ENCODE peak calls at places on chromosomes 2 and 18, in seven cellular contexts. A, S, J, Y, U, C and V are unnamed samples.

GRCh38 chr2:188884051-188884450 is 90.1 kb upstream of the COL3A1 start:
- DNase-seq in A (peak), S (peak), J (peak), Y (no peak), U (no peak), C (no peak), V (no peak)

GRCh38 chr2:44459754-44460153 is 98.0 kb downstream of the CAMKMT start:
- DNase-seq in A (no peak), S (no peak), J (no peak), Y (no peak), U (no peak), C (no peak), V (no peak)

GRCh38 chr18:28065031-28065792 is 111.7 kb downstream of the CDH2 start:
- DNase-seq in A (peak), S (peak), J (peak), Y (no peak), U (no peak), C (no peak), V (no peak)

GRCh38 chr2:102357975-102358374 is 2.4 kb downstream of the IL18R1 start:
- DNase-seq in A (no peak), S (no peak), J (no peak), Y (no peak), U (no peak), C (no peak), V (no peak)

GRCh38 chr2:231222318-231223000 is 24.0 kb downstream of the ARMC9 start:
- DNase-seq in A (no peak), S (no peak), J (peak), Y (no peak), U (no peak), C (no peak), V (no peak)

GRCh38 chr2:157789161-157789720 is 86.9 kb downstream of the ACVR1 start:
- DNase-seq in A (no peak), S (no peak), J (peak), Y (no peak), U (no peak), C (peak), V (no peak)

GRCh38 chr2:197261808-197262226 is 48.8 kb downstream of the ANKRD44 start:
- DNase-seq in A (no peak), S (no peak), J (no peak), Y (no peak), U (no peak), C (no peak), V (peak)

GRCh38 chr2:67689186-67689585 is 292.1 kb downstream of the ETAA1 start:
- DNase-seq in A (no peak), S (no peak), J (no peak), Y (no peak), U (no peak), C (no peak), V (no peak)

GRCh38 chr2:158600155-158600802 is 143.5 kb downstream of the PKP4 start:
- DNase-seq in A (peak), S (peak), J (peak), Y (peak), U (peak), C (peak), V (peak)

GRCh38 chr2:49175831-49176230 is 21.5 kb upstream of the FSHR start:
- DNase-seq in A (no peak), S (no peak), J (no peak), Y (no peak), U (no peak), C (no peak), V (no peak)

DNA sequence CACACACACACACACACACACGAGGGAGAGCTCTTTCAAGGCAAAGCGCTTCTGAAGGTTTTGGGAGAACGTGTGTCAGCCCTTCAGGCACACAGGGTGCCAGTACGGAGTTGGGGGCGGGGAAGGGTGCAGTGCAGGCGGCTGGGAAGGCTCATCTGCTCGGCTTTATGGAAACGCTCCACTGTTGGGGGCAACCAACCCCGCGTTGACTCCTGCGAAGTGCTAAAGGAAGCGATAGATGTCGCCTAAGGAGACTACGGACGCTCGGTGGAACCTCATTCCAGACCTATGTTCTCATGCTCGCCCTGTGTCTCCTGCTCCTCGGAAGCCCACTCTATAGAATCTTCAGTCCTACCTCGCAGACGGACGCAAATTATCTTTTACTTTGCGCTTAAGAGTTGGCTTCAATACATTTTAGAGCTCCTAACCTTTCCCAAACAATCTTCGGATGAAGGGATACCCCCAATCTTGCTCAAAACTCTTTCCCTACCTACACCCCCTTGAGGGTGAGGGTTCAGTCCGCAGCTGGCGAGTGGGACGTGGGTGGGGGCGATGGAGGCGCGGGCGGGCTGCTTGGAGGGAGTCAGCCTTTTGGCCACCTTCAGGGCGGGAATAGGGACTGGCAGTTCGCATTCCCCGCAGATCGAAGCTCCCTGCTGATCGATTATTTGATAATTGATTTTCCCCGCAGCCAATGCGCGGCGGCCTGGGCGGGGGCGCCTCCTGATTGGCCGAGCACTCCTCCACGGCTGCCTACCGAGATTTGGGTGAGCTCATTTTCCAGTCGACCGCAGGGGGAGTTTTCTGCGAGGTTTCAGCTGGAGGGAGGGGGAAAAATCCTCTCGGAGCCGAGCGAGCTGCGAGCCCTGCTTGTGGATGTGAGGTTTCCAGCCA is 1.9 kb upstream of the MEIS1 start:
- DNase-seq in A (peak), S (peak), J (peak), Y (peak), U (peak), C (peak), V (no peak)
- H3K4me3 ChIP-seq in A (peak), S (peak), J (peak), Y (peak), U (peak), C (peak), V (peak)

GRCh38 chr2:201751566-201751965 is 29.2 kb downstream of the ALS2 start:
- DNase-seq in A (no peak), S (no peak), J (no peak), Y (no peak), U (no peak), C (no peak), V (no peak)
- H3K4me3 ChIP-seq in A (no peak), S (no peak), J (no peak), Y (no peak), U (no peak), C (no peak), V (no peak)

DNA sequence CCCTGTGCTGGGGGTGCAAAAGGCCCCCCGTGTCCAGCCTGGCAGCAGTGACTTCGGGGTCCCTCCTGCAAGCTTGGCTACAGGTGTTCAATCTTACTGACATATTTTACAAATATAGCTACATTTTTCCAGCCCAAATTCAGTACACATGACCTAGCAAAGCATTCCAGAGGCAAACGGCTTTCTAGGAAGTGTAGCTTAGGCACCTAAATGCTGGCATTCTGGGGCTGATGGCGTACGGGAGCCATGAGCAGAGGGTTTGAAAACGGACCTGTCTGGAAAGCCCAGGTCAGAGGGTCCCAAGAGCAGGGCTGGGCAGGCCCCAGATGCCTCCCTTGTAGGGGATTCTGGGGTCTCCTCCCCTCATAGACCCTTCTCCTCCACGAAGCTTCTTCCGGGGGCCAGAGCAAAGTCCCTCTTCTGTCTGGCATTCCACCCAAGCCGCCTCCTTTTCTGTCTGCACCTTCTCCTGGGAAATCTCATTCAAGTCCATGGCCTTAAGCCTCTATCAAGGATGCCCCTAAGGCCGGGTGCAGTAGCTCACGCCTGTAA is 63.3 kb upstream of the ASAP2 start:
- DNase-seq in A (no peak), S (no peak), J (no peak), Y (no peak), U (no peak), C (no peak), V (no peak)
- H3K4me3 ChIP-seq in A (no peak), S (peak), J (peak), Y (no peak), U (peak), C (no peak), V (no peak)

GRCh38 chr2:96536445-96537065 is at the start of gene ARID5A:
- DNase-seq in A (peak), S (peak), J (peak), Y (peak), U (peak), C (peak), V (peak)
- H3K4me3 ChIP-seq in A (peak), S (peak), J (peak), Y (peak), U (peak), C (peak), V (peak)

DNA sequence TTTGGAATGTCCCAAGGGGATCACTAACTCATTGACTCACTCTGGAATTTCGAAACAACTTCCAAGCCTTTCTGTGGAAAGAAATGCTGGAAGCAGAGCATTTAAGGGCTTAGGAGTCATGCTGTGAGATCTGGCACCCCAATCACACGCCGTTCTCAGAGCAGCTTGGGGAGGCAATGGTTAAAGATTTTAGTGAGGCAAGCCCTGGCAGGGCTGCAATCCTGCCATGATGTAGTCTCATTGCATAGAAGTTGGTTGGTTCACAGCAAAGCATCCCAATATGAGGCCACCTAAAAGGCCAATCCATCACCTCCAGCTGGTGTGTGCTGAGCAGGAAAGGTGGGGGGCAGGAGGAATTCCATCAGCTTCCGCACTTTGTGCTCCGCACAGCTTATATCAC is 1044.0 kb upstream of the POU3F3 start:
- DNase-seq in A (no peak), S (no peak), J (no peak), Y (no peak), U (no peak), C (no peak), V (no peak)
- H3K4me3 ChIP-seq in A (no peak), S (no peak), J (no peak), Y (no peak), U (no peak), C (no peak), V (no peak)

GRCh38 chr2:112835553-112836535 is 735 bp downstream of the IL1B start:
- DNase-seq in A (no peak), S (no peak), J (peak), Y (no peak), U (no peak), C (peak), V (no peak)

GRCh38 chr2:112833532-112833931 is 3.0 kb downstream of the IL1B start:
- DNase-seq in A (no peak), S (no peak), J (no peak), Y (no peak), U (no peak), C (no peak), V (no peak)

GRCh38 chr2:112839407-112840067 is 3.0 kb upstream of the IL1B start:
- DNase-seq in A (no peak), S (no peak), J (no peak), Y (no peak), U (no peak), C (no peak), V (no peak)

GRCh38 chr2:112834379-112835014 is 2.1 kb downstream of the IL1B start:
- DNase-seq in A (peak), S (peak), J (peak), Y (no peak), U (no peak), C (peak), V (no peak)

GRCh38 chr2:112836695-112837117 is at the start of gene IL1B:
- DNase-seq in A (peak), S (peak), J (peak), Y (no peak), U (no peak), C (no peak), V (no peak)
- H3K4me3 ChIP-seq in A (no peak), S (no peak), J (peak), Y (peak), U (no peak), C (no peak), V (no peak)

GRCh38 chr18:37524139-37524538 is 41.5 kb downstream of the CELF4 start:
- DNase-seq in A (no peak), S (no peak), J (no peak), Y (no peak), U (no peak), C (no peak), V (no peak)
- H3K4me3 ChIP-seq in A (peak), S (peak), J (no peak), Y (no peak), U (peak), C (no peak), V (no peak)

DNA sequence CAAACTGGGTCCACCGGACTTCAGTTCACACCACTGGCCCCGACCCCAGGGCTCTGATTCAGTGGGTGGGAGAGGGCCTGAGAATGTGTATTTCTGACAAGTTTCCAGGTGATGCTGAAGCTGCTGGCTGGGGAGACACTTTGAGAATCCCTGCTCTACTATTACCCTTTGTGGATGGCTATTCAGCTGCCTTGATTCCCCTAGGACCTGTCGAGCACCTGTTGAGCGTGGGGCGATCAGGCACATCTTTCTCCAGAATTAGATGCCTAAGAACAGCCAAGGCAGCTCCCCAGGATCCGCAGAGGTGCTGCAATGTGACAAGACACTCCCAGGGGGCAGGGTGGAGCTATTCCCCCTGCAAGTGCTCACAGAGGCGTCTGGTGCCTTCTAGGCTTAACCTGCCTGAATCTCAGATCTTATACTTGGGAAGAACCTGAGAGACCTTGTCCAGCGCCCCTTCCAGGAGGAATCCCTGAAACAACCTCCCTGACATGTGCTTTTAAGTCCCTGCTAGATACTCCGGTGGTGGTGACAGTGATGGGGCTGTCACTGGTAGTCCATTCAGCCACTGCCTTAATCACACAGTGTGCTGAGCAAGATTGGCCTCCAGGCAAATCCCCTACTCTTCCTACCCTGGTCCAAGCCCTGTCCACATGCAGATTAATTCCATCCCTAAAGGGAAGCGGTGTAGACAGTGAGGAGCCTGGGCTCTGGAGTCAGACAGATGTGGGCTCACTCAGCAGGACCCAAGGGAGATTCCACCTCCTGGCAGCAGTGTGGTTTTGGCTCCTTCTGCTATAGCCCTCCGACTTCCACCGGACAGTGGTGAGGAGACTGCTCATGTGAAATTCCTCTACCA is 43.4 kb upstream of the OTOF start:
- DNase-seq in A (peak), S (peak), J (no peak), Y (peak), U (no peak), C (no peak), V (no peak)
- H3K4me3 ChIP-seq in A (no peak), S (no peak), J (no peak), Y (no peak), U (no peak), C (no peak), V (no peak)